ENCODE peak calls at places on chromosomes 7 and 10, in five cellular contexts. K is WTC11, I is AG04449, O is progenitor cell of endocrine pancreas, G is Peyer's patch. R is an unnamed sample.

GRCh38 chr7:123096434-123096833 is 100.9 kb upstream of the TAS2R16 start:
- DNase-seq in K (no peak), I (no peak), O (no peak), G (no peak), R (no peak)

GRCh38 chr10:119479532-119479931 is 63.0 kb downstream of the RGS10 start:
- DNase-seq in K (no peak), I (no peak), O (no peak), G (no peak), R (no peak)

GRCh38 chr7:139654270-139655181 is 123.3 kb downstream of the HIPK2 start:
- DNase-seq in K (no peak), I (no peak), O (no peak), G (no peak), R (no peak)

GRCh38 chr10:106643521-106643920 is 521.0 kb downstream of the SORCS1 start:
- DNase-seq in K (no peak), I (no peak), O (no peak), G (no peak), R (no peak)

GRCh38 chr10:126110434-126110833 is 214.1 kb downstream of the FANK1 start:
- DNase-seq in K (no peak), I (no peak), O (no peak), G (no peak), R (no peak)

GRCh38 chr7:11192506-11192905 is 218.8 kb downstream of the PHF14 start:
- DNase-seq in K (no peak), I (peak), O (no peak), G (no peak), R (no peak)

GRCh38 chr7:44277391-44277790 is 48.0 kb downstream of the CAMK2B start:
- DNase-seq in K (no peak), I (no peak), O (no peak), G (no peak), R (peak)

GRCh38 chr10:29102233-29102632 is 186.6 kb upstream of the LYZL1 start:
- DNase-seq in K (no peak), I (no peak), O (no peak), G (no peak), R (no peak)

GRCh38 chr10:3528271-3528670 is 256.7 kb downstream of the KLF6 start:
- DNase-seq in K (no peak), I (no peak), O (no peak), G (no peak), R (no peak)

GRCh38 chr7:44962483-44963251 is 16.1 kb downstream of the MYO1G start:
- DNase-seq in K (peak), I (no peak), O (peak), G (no peak), R (peak)

GRCh38 chr10:131697461-131698128 is 203.2 kb upstream of the PPP2R2D start:
- DNase-seq in K (no peak), I (no peak), O (peak), G (no peak), R (no peak)

GRCh38 chr7:7738622-7739021 is 20.2 kb upstream of the RPA3 start:
- DNase-seq in K (no peak), I (no peak), O (no peak), G (no peak), R (no peak)

GRCh38 chr7:132275384-132275783 is 300.9 kb downstream of the PLXNA4 start:
- DNase-seq in K (no peak), I (no peak), O (no peak), G (no peak), R (no peak)

GRCh38 chr7:154842608-154843007 is 160.3 kb downstream of the PAXIP1 start:
- DNase-seq in K (no peak), I (no peak), O (no peak), G (no peak), R (no peak)

GRCh38 chr10:13056461-13057077 is 43.4 kb upstream of the OPTN start:
- DNase-seq in K (no peak), I (no peak), O (no peak), G (no peak), R (no peak)
- TF ChIP-seq CTCF in K (no peak), I (peak), O (peak), G (peak), R (peak)

DNA sequence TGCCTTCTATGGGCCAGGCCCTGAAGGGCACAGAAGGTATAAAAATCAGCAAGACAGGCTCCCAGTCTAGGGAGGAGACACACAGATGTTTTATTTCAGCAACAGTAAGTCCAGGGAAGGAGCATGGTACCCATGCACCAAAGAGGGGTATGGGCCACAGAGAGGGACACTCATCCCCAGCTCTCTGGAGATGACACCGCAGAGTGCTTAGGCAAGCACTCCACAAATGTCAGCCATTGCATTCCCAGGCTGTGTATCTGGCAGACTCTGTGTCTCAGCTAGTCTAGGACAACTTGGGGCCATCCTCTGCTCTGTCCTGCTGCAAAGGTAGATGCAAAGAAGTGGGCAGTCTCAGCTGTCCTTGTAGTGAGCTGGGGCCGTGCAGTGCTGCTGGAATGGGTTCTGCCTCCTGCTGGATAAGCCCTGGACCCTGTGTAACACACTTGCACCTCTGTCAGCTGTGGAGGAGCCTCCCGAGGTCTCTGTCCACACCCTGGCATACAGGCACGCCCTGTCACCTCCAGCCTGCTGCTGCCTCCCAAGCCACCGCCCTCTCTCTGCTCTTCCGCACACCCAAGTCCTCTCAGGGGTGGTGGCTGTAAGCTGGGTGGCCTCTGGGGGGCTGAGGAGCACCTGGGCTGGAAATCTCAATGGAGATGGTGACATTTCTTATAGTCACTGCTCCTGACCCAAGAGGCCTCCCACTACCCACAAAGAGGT is 57.6 kb downstream of the VOPP1 start:
- DNase-seq in K (no peak), I (no peak), O (no peak), G (peak), R (no peak)
- TF ChIP-seq CTCF in K (no peak), I (no peak), O (no peak), G (no peak), R (no peak)

GRCh38 chr7:127409629-127410028 is 17.1 kb upstream of the ZNF800 start:
- DNase-seq in K (no peak), I (no peak), O (no peak), G (no peak), R (no peak)
- TF ChIP-seq CTCF in K (no peak), I (no peak), O (no peak), G (no peak), R (no peak)

GRCh38 chr7:21426958-21427860 is 674 bp upstream of the SP4 start:
- DNase-seq in K (peak), I (peak), O (peak), G (peak), R (peak)
- TF ChIP-seq CTCF in K (no peak), I (peak), O (no peak), G (peak), R (no peak)

GRCh38 chr7:157253850-157254249 is 83.0 kb upstream of the DNAJB6 start:
- DNase-seq in K (no peak), I (no peak), O (no peak), G (no peak), R (no peak)
- TF ChIP-seq CTCF in K (no peak), I (no peak), O (no peak), G (no peak), R (no peak)

GRCh38 chr7:88759216-88759955 is at the start of gene ZNF804B:
- DNase-seq in K (peak), I (no peak), O (peak), G (no peak), R (peak)
- TF ChIP-seq CTCF in K (no peak), I (no peak), O (peak), G (no peak), R (no peak)

GRCh38 chr10:18649364-18649959 is 1.9 kb downstream of the NSUN6 start:
- DNase-seq in K (no peak), I (no peak), O (no peak), G (no peak), R (no peak)

GRCh38 chr10:18647945-18648344 is 3.4 kb downstream of the NSUN6 start:
- DNase-seq in K (no peak), I (no peak), O (no peak), G (no peak), R (no peak)

GRCh38 chr10:18650618-18651017 is 769 bp downstream of the NSUN6 start:
- DNase-seq in K (no peak), I (no peak), O (no peak), G (no peak), R (no peak)

GRCh38 chr10:18653112-18653511 is 1.7 kb upstream of the NSUN6 start:
- DNase-seq in K (no peak), I (no peak), O (no peak), G (no peak), R (no peak)

GRCh38 chr10:18651324-18652007 is at the start of gene NSUN6:
- DNase-seq in K (peak), I (peak), O (peak), G (peak), R (peak)
- TF ChIP-seq CTCF in K (no peak), I (no peak), O (no peak), G (peak), R (no peak)

DNA sequence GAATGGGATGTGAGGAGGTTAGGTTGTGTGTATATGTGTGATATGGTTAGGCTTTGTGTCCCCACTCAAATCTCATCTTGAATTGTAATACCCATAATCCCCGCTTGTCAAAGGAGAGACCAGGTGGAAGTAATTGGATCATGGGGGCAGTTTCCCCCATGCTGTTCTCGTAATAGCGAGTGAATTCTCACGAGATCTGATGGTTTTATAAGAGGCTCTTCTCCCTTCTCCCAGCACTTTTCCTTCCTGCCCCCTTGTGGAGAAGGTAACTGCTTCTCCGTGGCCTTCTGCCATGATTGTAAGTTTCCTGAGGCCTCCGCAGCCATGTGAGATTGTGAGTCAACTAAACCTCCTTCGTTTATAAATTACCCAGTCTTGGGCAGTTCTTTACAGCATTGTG is 47.3 kb downstream of the NPVF start:
- DNase-seq in K (no peak), I (no peak), O (no peak), G (no peak), R (no peak)
- TF ChIP-seq CTCF in K (no peak), I (no peak), O (no peak), G (no peak), R (no peak)

GRCh38 chr7:95725170-95725569 is 47.2 kb upstream of the DYNC1I1 start:
- DNase-seq in K (no peak), I (no peak), O (no peak), G (no peak), R (no peak)
- TF ChIP-seq CTCF in K (no peak), I (no peak), O (no peak), G (no peak), R (no peak)

DNA sequence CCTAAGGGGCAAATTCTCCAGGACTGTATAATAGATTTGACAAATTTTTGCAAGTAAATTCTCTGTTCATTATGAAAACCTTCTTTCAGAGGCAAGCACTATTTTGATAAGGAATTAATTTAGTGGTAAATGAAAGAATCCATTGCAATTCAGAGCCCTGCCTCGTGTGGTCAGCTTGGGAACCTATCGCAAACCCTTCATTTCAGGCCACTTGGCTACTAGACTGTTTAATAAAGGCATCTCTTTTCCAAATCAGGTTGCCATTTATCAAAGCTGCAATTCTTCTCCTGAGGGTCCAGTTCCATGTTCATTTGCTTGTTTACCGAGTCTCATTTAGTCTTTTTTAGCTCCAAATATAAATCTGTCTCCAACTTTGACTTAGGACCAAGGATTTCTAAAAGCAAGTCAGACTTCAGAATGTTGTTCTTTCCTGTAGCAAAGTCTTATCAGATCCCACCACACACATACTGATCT is 28.4 kb downstream of the PPP1R3C start:
- DNase-seq in K (no peak), I (no peak), O (no peak), G (no peak), R (no peak)
- TF ChIP-seq CTCF in K (no peak), I (peak), O (peak), G (no peak), R (no peak)